ENCODE peak calls at places on chromosome 10, in eight cellular contexts. P is spleen; U is IMR-90; V is cardiac muscle cell; R is CD8-positive, alpha-beta T cell; O is left ventricle myocardium inferior; J is transverse colon; M is fibroblast of lung. Z is an unnamed sample.

GRCh38 chr10:35192645-35193249 is 66.1 kb downstream of the CREM start:
- DNase-seq in P (no peak), U (peak; percentile 19), V (peak; percentile 58), R (no peak), O (no peak), J (no peak), M (no peak), Z (no peak)

GRCh38 chr10:3782456-3783312 is 2.3 kb downstream of the KLF6 start:
- DNase-seq in P (peak; percentile 89), U (peak; percentile 96), V (peak; percentile 97), R (peak; percentile 63), O (peak; percentile 59), J (peak; percentile 64), M (peak; percentile 96), Z (peak; percentile 55)

GRCh38 chr10:129754211-129755050 is 209.6 kb downstream of the EBF3 start:
- DNase-seq in P (peak; percentile 20), U (no peak), V (no peak), R (peak; percentile 5), O (no peak), J (no peak), M (no peak), Z (no peak)

GRCh38 chr10:76357726-76358125 is 926.3 kb downstream of the LRMDA start:
- DNase-seq in P (no peak), U (no peak), V (no peak), R (no peak), O (no peak), J (no peak), M (no peak), Z (no peak)

GRCh38 chr10:91653214-91653875 is 20.5 kb upstream of the PPP1R3C start:
- DNase-seq in P (no peak), U (peak; percentile 77), V (peak; percentile 80), R (no peak), O (no peak), J (no peak), M (peak; percentile 97), Z (no peak)

GRCh38 chr10:97234403-97234802 is 48.6 kb upstream of the SLIT1 start:
- DNase-seq in P (no peak), U (peak; percentile 64), V (peak; percentile 71), R (no peak), O (no peak), J (no peak), M (peak; percentile 33), Z (peak; percentile 13)

GRCh38 chr10:6117711-6118110 is 28.9 kb downstream of the RBM17 start:
- DNase-seq in P (no peak), U (no peak), V (no peak), R (no peak), O (no peak), J (no peak), M (no peak), Z (no peak)

GRCh38 chr10:73894245-73894971 is 16.5 kb upstream of the PLAU start:
- DNase-seq in P (no peak), U (peak; percentile 85), V (peak; percentile 91), R (peak; percentile 24), O (no peak), J (no peak), M (peak; percentile 98), Z (no peak)

GRCh38 chr10:122142652-122143237 is 128.4 kb upstream of the BTBD16 start:
- DNase-seq in P (peak; percentile 82), U (no peak), V (peak; percentile 10), R (peak; percentile 24), O (peak; percentile 56), J (no peak), M (no peak), Z (no peak)

GRCh38 chr10:118301211-118301610 is 40.9 kb downstream of the FAM204A start:
- DNase-seq in P (no peak), U (no peak), V (no peak), R (no peak), O (no peak), J (no peak), M (no peak), Z (no peak)

GRCh38 chr10:93436577-93436976 is 45.6 kb downstream of the MYOF start:
- DNase-seq in P (no peak), U (peak; percentile 97), V (peak; percentile 97), R (no peak), O (no peak), J (peak; percentile 31), M (peak; percentile 99), Z (peak; percentile 69)

GRCh38 chr10:90023950-90024349 is 322.6 kb downstream of the KIF20B start:
- DNase-seq in P (no peak), U (no peak), V (no peak), R (no peak), O (no peak), J (no peak), M (peak; percentile 54), Z (no peak)

GRCh38 chr10:113007343-113007771 is 57.3 kb downstream of the TCF7L2 start:
- DNase-seq in P (no peak), U (no peak), V (no peak), R (peak; percentile 36), O (no peak), J (no peak), M (no peak), Z (no peak)

GRCh38 chr10:103554488-103555320 is 61.2 kb downstream of the NEURL1 start:
- DNase-seq in P (no peak), U (peak; percentile 80), V (peak; percentile 63), R (no peak), O (peak; percentile 49), J (peak; percentile 70), M (peak; percentile 64), Z (no peak)

GRCh38 chr10:66642217-66642616 is 283.6 kb upstream of the LRRTM3 start:
- DNase-seq in P (no peak), U (no peak), V (no peak), R (no peak), O (no peak), J (no peak), M (peak; percentile 20), Z (no peak)

GRCh38 chr10:103277713-103278299 is 868 bp downstream of the INA start:
- DNase-seq in P (no peak), U (no peak), V (no peak), R (no peak), O (no peak), J (no peak), M (no peak), Z (no peak)

GRCh38 chr10:72679838-72680241 is 12.1 kb upstream of the MCU start:
- DNase-seq in P (no peak), U (no peak), V (no peak), R (no peak), O (no peak), J (no peak), M (no peak), Z (no peak)

GRCh38 chr10:8033812-8034665 is 20.4 kb upstream of the GATA3 start:
- DNase-seq in P (no peak), U (no peak), V (no peak), R (no peak), O (no peak), J (no peak), M (no peak), Z (no peak)

GRCh38 chr10:119541459-119542356 is 811 bp downstream of the RGS10 start:
- DNase-seq in P (peak; percentile 87), U (no peak), V (peak; percentile 15), R (peak; percentile 46), O (peak; percentile 32), J (peak; percentile 28), M (peak; percentile 19), Z (no peak)

GRCh38 chr10:718143-718700 is 28.8 kb upstream of the DIP2C start:
- DNase-seq in P (no peak), U (no peak), V (no peak), R (no peak), O (no peak), J (no peak), M (no peak), Z (no peak)

GRCh38 chr10:12589789-12590188 is 240.4 kb downstream of the CAMK1D start:
- DNase-seq in P (no peak), U (no peak), V (no peak), R (no peak), O (no peak), J (no peak), M (no peak), Z (no peak)

GRCh38 chr10:96570512-96570911 is 16.3 kb downstream of the TM9SF3 start:
- DNase-seq in P (no peak), U (no peak), V (no peak), R (no peak), O (no peak), J (no peak), M (no peak), Z (no peak)

GRCh38 chr10:131003455-131003854 is 308.1 kb downstream of the TCERG1L start:
- DNase-seq in P (no peak), U (no peak), V (no peak), R (no peak), O (no peak), J (no peak), M (no peak), Z (no peak)

GRCh38 chr10:11180228-11180627 is 162.6 kb downstream of the CELF2 start:
- DNase-seq in P (peak; percentile 84), U (no peak), V (no peak), R (peak; percentile 65), O (no peak), J (peak; percentile 35), M (no peak), Z (no peak)

GRCh38 chr10:103557455-103557854 is 64.0 kb downstream of the NEURL1 start:
- DNase-seq in P (no peak), U (no peak), V (no peak), R (no peak), O (no peak), J (peak; percentile 49), M (no peak), Z (no peak)

GRCh38 chr10:122165492-122165832 is 105.6 kb upstream of the BTBD16 start:
- DNase-seq in P (no peak), U (no peak), V (no peak), R (no peak), O (no peak), J (no peak), M (no peak), Z (no peak)

GRCh38 chr10:98098247-98098646 is 36.2 kb upstream of the R3HCC1L start:
- DNase-seq in P (no peak), U (no peak), V (no peak), R (no peak), O (no peak), J (no peak), M (no peak), Z (no peak)

GRCh38 chr10:79354141-79354540 is 6.9 kb downstream of the PPIF start:
- DNase-seq in P (no peak), U (no peak), V (no peak), R (no peak), O (no peak), J (no peak), M (no peak), Z (no peak)
- TF ChIP-seq CTCF in P (no peak), U (no peak), V (no peak), R (no peak), O (no peak), J (no peak), M (no peak), Z (no peak)

GRCh38 chr10:70496341-70497119 is 18.0 kb downstream of the PALD1 start:
- DNase-seq in P (no peak), U (no peak), V (no peak), R (no peak), O (no peak), J (no peak), M (no peak), Z (no peak)
- H3K4me1 ChIP-seq in P (peaks cover 57% of the 10 kb centered on the region), U (no peaks in the 10 kb centered on the region), V (peaks cover 14% of the 10 kb centered on the region), R (peaks cover 8% of the 10 kb centered on the region), O (peaks cover 68% of the 10 kb centered on the region), J (no peaks in the 10 kb centered on the region), M (no peaks in the 10 kb centered on the region), Z (no peaks in the 10 kb centered on the region)

GRCh38 chr10:43689955-43690771 is 41.5 kb upstream of the ZNF32 start:
- DNase-seq in P (peak; percentile 94), U (peak; percentile 72), V (peak; percentile 92), R (peak; percentile 86), O (peak; percentile 90), J (peak; percentile 86), M (peak; percentile 78), Z (peak; percentile 77)
- H3K27me3 ChIP-seq in P (peaks cover 6% of the 10 kb centered on the region), U (no peaks in the 10 kb centered on the region), V (peaks cover 21% of the 10 kb centered on the region), R (no peaks in the 10 kb centered on the region), O (no peaks in the 10 kb centered on the region), J (no peaks in the 10 kb centered on the region), M (no peaks in the 10 kb centered on the region), Z (no peaks in the 10 kb centered on the region)

GRCh38 chr10:36492590-36493510 is 632.5 kb upstream of the ANKRD30A start:
- DNase-seq in P (no peak), U (peak; percentile 84), V (peak; percentile 22), R (no peak), O (no peak), J (no peak), M (peak; percentile 72), Z (no peak)
- TF ChIP-seq CTCF in P (no peak), U (no peak), V (no peak), R (no peak), O (no peak), J (no peak), M (no peak), Z (no peak)

Z was measured in tibial nerve.